ENCODE peak calls at places on chromosomes 13 and 19, in nine cellular contexts. A is DND-41; B is CD8-positive, alpha-beta T cell; H is body of pancreas; U is CD8-positive, alpha-beta memory T cell; I is cardiac muscle cell; S is neural progenitor cell; G is psoas muscle; M is esophagus squamous epithelium. Q is an unnamed sample.
A peak's percentile ranks its signal among the peaks of the same experiment; 100 is the strongest.

GRCh38 chr19:31127132-31127967 is 221.9 kb downstream of the TSHZ3 start:
- DNase-seq in H (no peak), S (no peak), A (no peak), B (no peak), I (peak; percentile 65), U (no peak), G (no peak), M (no peak), Q (no peak)

GRCh38 chr19:51703655-51704515 is 10.8 kb downstream of the SPACA6 start:
- DNase-seq in G (peak; percentile 97), H (peak; percentile 98), S (peak; percentile 97), I (peak; percentile 97), A (peak; percentile 97), U (peak; percentile 97), B (peak; percentile 95), M (peak; percentile 92), Q (peak; percentile 91)

GRCh38 chr19:29491491-29491890 is 34.3 kb upstream of the VSTM2B start:
- DNase-seq in G (no peak), I (no peak), U (no peak), B (no peak), H (no peak), S (no peak), M (no peak), A (no peak), Q (no peak)

GRCh38 chr19:4374451-4375163 is 25.7 kb downstream of the SH3GL1 start:
- DNase-seq in A (no peak), B (no peak), H (peak; percentile 69), U (no peak), M (no peak), I (peak; percentile 84), G (peak; percentile 95), S (no peak), Q (no peak)

GRCh38 chr19:29379257-29379986 is 146.4 kb upstream of the VSTM2B start:
- DNase-seq in M (no peak), S (no peak), G (no peak), A (no peak), H (no peak), B (no peak), U (no peak), I (no peak), Q (no peak)

GRCh38 chr19:58330458-58330857 is 3.7 kb downstream of the ZSCAN22 start:
- DNase-seq in S (no peak), B (no peak), U (no peak), M (no peak), H (no peak), G (no peak), I (peak; percentile 68), A (no peak), Q (no peak)

GRCh38 chr13:85093808-85094207 is 705.4 kb downstream of the SLITRK6 start:
- DNase-seq in U (no peak), A (no peak), M (no peak), S (no peak), B (no peak), I (peak; percentile 36), G (no peak), H (no peak), Q (no peak)

GRCh38 chr13:36919833-36920611 is at the start of gene SMAD9:
- DNase-seq in S (peak; percentile 91), M (no peak), A (no peak), I (peak; percentile 82), H (peak; percentile 71), G (peak; percentile 86), U (no peak), B (no peak), Q (no peak)

GRCh38 chr19:13995017-13995728 is 10.9 kb downstream of the RFX1 start:
- DNase-seq in U (no peak), I (peak; percentile 27), B (no peak), H (peak; percentile 87), S (no peak), A (no peak), G (peak; percentile 77), M (no peak), Q (no peak)

GRCh38 chr13:22081430-22081829 is 410.6 kb downstream of the FGF9 start:
- DNase-seq in H (no peak), S (no peak), U (no peak), M (no peak), A (no peak), G (no peak), I (no peak), B (no peak), Q (no peak)

GRCh38 chr13:35599385-35599784 is 122.9 kb upstream of the MAB21L1 start:
- DNase-seq in I (peak; percentile 8), S (peak; percentile 6), M (no peak), G (no peak), B (no peak), A (no peak), H (no peak), U (no peak), Q (no peak)

GRCh38 chr19:35756373-35757230 is at the start of gene HSPB6:
- DNase-seq in G (peak; percentile 92), U (no peak), M (no peak), H (no peak), B (no peak), S (peak; percentile 49), I (peak; percentile 83), A (no peak), Q (no peak)

GRCh38 chr13:51803018-51803417 is 945 bp downstream of the DHRS12 start:
- DNase-seq in G (no peak), M (no peak), U (no peak), S (peak; percentile 37), I (no peak), B (no peak), A (peak; percentile 17), H (no peak), Q (no peak)

GRCh38 chr13:38176664-38177063 is 173.0 kb upstream of the UFM1 start:
- DNase-seq in U (no peak), H (no peak), B (no peak), S (no peak), M (no peak), I (no peak), A (no peak), G (no peak), Q (no peak)

GRCh38 chr19:37304190-37304883 is 66.6 kb upstream of the ZNF527 start:
- DNase-seq in I (no peak), G (peak; percentile 56), U (no peak), H (peak; percentile 20), M (no peak), B (no peak), S (peak; percentile 64), A (no peak), Q (no peak)

GRCh38 chr19:48274173-48274572 is 4.3 kb downstream of the ZNF114 start:
- DNase-seq in A (no peak), H (no peak), G (no peak), S (no peak), B (no peak), U (no peak), I (no peak), M (no peak), Q (no peak)

GRCh38 chr13:95924389-95924994 is 128.7 kb downstream of the UGGT2 start:
- DNase-seq in A (no peak), U (no peak), B (no peak), H (no peak), M (no peak), G (no peak), I (peak; percentile 88), S (no peak), Q (no peak)
- H3K27ac ChIP-seq in A (no peak overlapping the region), U (no peak overlapping the region), B (no peak overlapping the region), H (no peak overlapping the region), M (no peak overlapping the region), G (no peak overlapping the region), I (no peak overlapping the region), S (no peak overlapping the region), Q (no peak overlapping the region)

DNA sequence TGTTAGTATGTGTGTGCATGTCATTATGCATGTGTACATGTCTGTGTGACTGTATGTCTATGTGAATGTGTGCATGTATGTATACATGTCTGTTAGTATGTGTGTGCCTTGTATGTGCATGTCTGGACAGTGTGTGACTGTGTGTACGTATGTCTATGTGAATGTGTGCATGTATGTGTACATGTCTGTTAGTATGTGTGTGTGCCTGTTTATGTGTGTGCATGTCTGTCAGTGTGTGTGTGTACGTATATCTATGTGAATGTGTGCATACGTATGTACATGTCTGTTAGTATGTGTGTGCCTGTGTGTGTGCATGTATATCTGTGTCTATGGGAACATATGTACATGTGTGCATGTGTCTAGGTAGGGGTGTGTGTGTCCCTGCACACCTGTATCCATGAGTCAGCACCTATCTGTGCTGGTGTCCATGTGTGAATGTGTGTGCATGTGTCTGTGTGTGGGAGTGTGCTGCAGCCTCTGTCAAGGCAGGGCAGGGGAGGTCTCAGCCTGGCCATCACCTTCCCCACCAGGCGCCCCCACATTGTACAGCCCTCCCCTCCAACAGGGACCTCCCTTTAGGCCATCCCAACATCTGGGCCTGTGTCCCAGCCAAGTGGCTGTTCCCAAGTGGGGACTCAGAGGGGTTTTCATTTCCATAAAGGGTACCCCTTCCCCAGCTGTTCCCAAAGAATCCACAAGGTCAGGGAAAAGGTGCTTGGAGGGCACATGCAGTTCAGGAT is 4.4 kb downstream of the GAS6 start:
- DNase-seq in I (no peak), M (no peak), G (no peak), H (peak; percentile 0), U (no peak), S (no peak), A (peak; percentile 0), B (no peak), Q (no peak)
- H3K4me1 ChIP-seq in I (peaks cover 35% of the 10 kb centered on the region), M (peaks cover 90% of the 10 kb centered on the region), G (peaks cover 61% of the 10 kb centered on the region), H (peaks cover 66% of the 10 kb centered on the region), U (peaks cover 20% of the 10 kb centered on the region), S (peaks cover 60% of the 10 kb centered on the region), A (peaks cover 20% of the 10 kb centered on the region), B (peaks cover 23% of the 10 kb centered on the region), Q (peaks cover 19% of the 10 kb centered on the region)

GRCh38 chr19:16397791-16398529 is 73.3 kb downstream of the KLF2 start:
- DNase-seq in I (no peak), G (peak; percentile 39), M (no peak), H (peak; percentile 30), A (no peak), S (no peak), U (no peak), B (no peak), Q (no peak)

GRCh38 chr19:16403151-16403977 is 68.4 kb downstream of the EPS15L1 start:
- DNase-seq in I (no peak), A (no peak), B (no peak), S (no peak), M (no peak), H (no peak), U (no peak), G (peak; percentile 54), Q (no peak)

GRCh38 chr19:16398530-16399241 is 73.1 kb downstream of the EPS15L1 start:
- DNase-seq in G (peak; percentile 23), H (no peak), I (peak; percentile 53), B (no peak), M (no peak), A (no peak), S (no peak), U (no peak), Q (no peak)

GRCh38 chr19:16402076-16402475 is 69.7 kb downstream of the EPS15L1 start:
- DNase-seq in G (peak; percentile 44), I (no peak), M (no peak), B (no peak), U (no peak), H (no peak), A (no peak), S (no peak), Q (no peak)

GRCh38 chr19:16400911-16401675 is 70.7 kb downstream of the EPS15L1 start:
- DNase-seq in U (no peak), H (no peak), G (peak; percentile 87), B (no peak), A (no peak), S (no peak), M (no peak), I (no peak), Q (no peak)
- H3K36me3 ChIP-seq in U (peaks cover 24% of the 10 kb centered on the region), H (peaks cover 30% of the 10 kb centered on the region), G (peaks cover 83% of the 10 kb centered on the region), B (peaks cover 42% of the 10 kb centered on the region), A (peaks cover 79% of the 10 kb centered on the region), S (no peaks in the 10 kb centered on the region), M (peaks cover 27% of the 10 kb centered on the region), I (peaks cover 44% of the 10 kb centered on the region), Q (peaks cover 45% of the 10 kb centered on the region)

GRCh38 chr19:42232435-42232834 is 10.0 kb downstream of the GSK3A start:
- DNase-seq in H (no peak), S (no peak), B (no peak), G (no peak), I (no peak), A (no peak), U (no peak), M (no peak), Q (no peak)
- H3K27ac ChIP-seq in H (no peak overlapping the region), S (no peak overlapping the region), B (no peak overlapping the region), G (no peak overlapping the region), I (no peak overlapping the region), A (no peak overlapping the region), U (no peak overlapping the region), M (no peak overlapping the region), Q (no peak overlapping the region)